ENCODE peak calls at places on chromosome 11, in six cellular contexts. One of them, this sample, is unnamed.

GRCh38 chr11:63888170-63889086 is 28.5 kb downstream of the RCOR2 start:
- DNase-seq in activated T-cell treated with anti-CD3 and anti-CD28 coated beads, Interleukin-2, amount 50 U/mL, for 24 hours: peak
- DNase-seq in GM19239: no peak
- DNase-seq in cardiac fibroblast: peak
- DNase-seq in M059J: peak
- DNase-seq in activated CD4-positive, alpha-beta T cell treated with anti-CD3 and anti-CD28 coated beads for 36 hours: peak
- DNase-seq in this sample: peak

GRCh38 chr11:27812341-27812740 is 112.1 kb upstream of the BDNF start:
- DNase-seq in activated CD4-positive, alpha-beta T cell treated with anti-CD3 and anti-CD28 coated beads for 36 hours: no peak
- DNase-seq in M059J: peak
- DNase-seq in GM19239: no peak
- DNase-seq in activated T-cell treated with anti-CD3 and anti-CD28 coated beads, Interleukin-2, amount 50 U/mL, for 24 hours: no peak
- DNase-seq in cardiac fibroblast: no peak
- DNase-seq in this sample: no peak

GRCh38 chr11:11279956-11280689 is 72.9 kb downstream of the CSNK2A3 start:
- DNase-seq in activated T-cell treated with anti-CD3 and anti-CD28 coated beads, Interleukin-2, amount 50 U/mL, for 24 hours: no peak
- DNase-seq in GM19239: no peak
- DNase-seq in activated CD4-positive, alpha-beta T cell treated with anti-CD3 and anti-CD28 coated beads for 36 hours: peak
- DNase-seq in M059J: peak
- DNase-seq in cardiac fibroblast: peak
- DNase-seq in this sample: no peak

GRCh38 chr11:122720482-122720881 is 65.0 kb downstream of the UBASH3B start:
- DNase-seq in cardiac fibroblast: peak
- DNase-seq in activated CD4-positive, alpha-beta T cell treated with anti-CD3 and anti-CD28 coated beads for 36 hours: no peak
- DNase-seq in M059J: peak
- DNase-seq in GM19239: no peak
- DNase-seq in activated T-cell treated with anti-CD3 and anti-CD28 coated beads, Interleukin-2, amount 50 U/mL, for 24 hours: no peak
- DNase-seq in this sample: peak

GRCh38 chr11:112570335-112570734 is 309.7 kb upstream of the PLET1 start:
- DNase-seq in activated CD4-positive, alpha-beta T cell treated with anti-CD3 and anti-CD28 coated beads for 36 hours: no peak
- DNase-seq in cardiac fibroblast: no peak
- DNase-seq in M059J: no peak
- DNase-seq in activated T-cell treated with anti-CD3 and anti-CD28 coated beads, Interleukin-2, amount 50 U/mL, for 24 hours: no peak
- DNase-seq in GM19239: no peak
- DNase-seq in this sample: no peak

GRCh38 chr11:19632435-19632834 is 80.2 kb upstream of the NAV2 start:
- DNase-seq in cardiac fibroblast: peak
- DNase-seq in M059J: peak
- DNase-seq in activated CD4-positive, alpha-beta T cell treated with anti-CD3 and anti-CD28 coated beads for 36 hours: no peak
- DNase-seq in activated T-cell treated with anti-CD3 and anti-CD28 coated beads, Interleukin-2, amount 50 U/mL, for 24 hours: no peak
- DNase-seq in GM19239: no peak
- DNase-seq in this sample: peak

GRCh38 chr11:65151500-65151899 is 17.2 kb upstream of the SYVN1 start:
- DNase-seq in GM19239: no peak
- DNase-seq in M059J: no peak
- DNase-seq in cardiac fibroblast: no peak
- DNase-seq in activated T-cell treated with anti-CD3 and anti-CD28 coated beads, Interleukin-2, amount 50 U/mL, for 24 hours: no peak
- DNase-seq in activated CD4-positive, alpha-beta T cell treated with anti-CD3 and anti-CD28 coated beads for 36 hours: no peak
- DNase-seq in this sample: no peak

GRCh38 chr11:101974255-101974654 is 57.9 kb upstream of the ANGPTL5 start:
- DNase-seq in activated CD4-positive, alpha-beta T cell treated with anti-CD3 and anti-CD28 coated beads for 36 hours: no peak
- DNase-seq in activated T-cell treated with anti-CD3 and anti-CD28 coated beads, Interleukin-2, amount 50 U/mL, for 24 hours: no peak
- DNase-seq in cardiac fibroblast: peak
- DNase-seq in M059J: peak
- DNase-seq in GM19239: no peak
- DNase-seq in this sample: no peak

GRCh38 chr11:44561275-44561781 is 4.1 kb upstream of the CD82 start:
- DNase-seq in activated T-cell treated with anti-CD3 and anti-CD28 coated beads, Interleukin-2, amount 50 U/mL, for 24 hours: no peak
- DNase-seq in cardiac fibroblast: no peak
- DNase-seq in activated CD4-positive, alpha-beta T cell treated with anti-CD3 and anti-CD28 coated beads for 36 hours: no peak
- DNase-seq in M059J: peak
- DNase-seq in GM19239: no peak
- DNase-seq in this sample: peak

GRCh38 chr11:727859-728748 is 19.2 kb upstream of the TALDO1 start:
- DNase-seq in GM19239: peak
- DNase-seq in M059J: peak
- DNase-seq in cardiac fibroblast: peak
- DNase-seq in activated T-cell treated with anti-CD3 and anti-CD28 coated beads, Interleukin-2, amount 50 U/mL, for 24 hours: peak
- DNase-seq in activated CD4-positive, alpha-beta T cell treated with anti-CD3 and anti-CD28 coated beads for 36 hours: peak
- DNase-seq in this sample: peak

GRCh38 chr11:94521684-94522083 is 9.4 kb downstream of the C11orf97 start:
- DNase-seq in activated CD4-positive, alpha-beta T cell treated with anti-CD3 and anti-CD28 coated beads for 36 hours: no peak
- DNase-seq in GM19239: no peak
- DNase-seq in M059J: peak
- DNase-seq in cardiac fibroblast: peak
- DNase-seq in activated T-cell treated with anti-CD3 and anti-CD28 coated beads, Interleukin-2, amount 50 U/mL, for 24 hours: no peak
- DNase-seq in this sample: no peak

GRCh38 chr11:60859616-60860250 is 4.0 kb upstream of the PTGDR2 start:
- DNase-seq in M059J: no peak
- DNase-seq in activated CD4-positive, alpha-beta T cell treated with anti-CD3 and anti-CD28 coated beads for 36 hours: no peak
- DNase-seq in GM19239: no peak
- DNase-seq in cardiac fibroblast: no peak
- DNase-seq in activated T-cell treated with anti-CD3 and anti-CD28 coated beads, Interleukin-2, amount 50 U/mL, for 24 hours: no peak
- DNase-seq in this sample: no peak

GRCh38 chr11:110182886-110183285 is 89.7 kb downstream of the ZC3H12C start:
- DNase-seq in GM19239: no peak
- DNase-seq in cardiac fibroblast: no peak
- DNase-seq in activated CD4-positive, alpha-beta T cell treated with anti-CD3 and anti-CD28 coated beads for 36 hours: no peak
- DNase-seq in activated T-cell treated with anti-CD3 and anti-CD28 coated beads, Interleukin-2, amount 50 U/mL, for 24 hours: no peak
- DNase-seq in M059J: peak
- DNase-seq in this sample: peak

GRCh38 chr11:65419773-65420481 is 2.7 kb upstream of the NEAT1 start:
- DNase-seq in GM19239: no peak
- DNase-seq in activated T-cell treated with anti-CD3 and anti-CD28 coated beads, Interleukin-2, amount 50 U/mL, for 24 hours: peak
- DNase-seq in activated CD4-positive, alpha-beta T cell treated with anti-CD3 and anti-CD28 coated beads for 36 hours: peak
- DNase-seq in M059J: peak
- DNase-seq in cardiac fibroblast: peak
- DNase-seq in this sample: peak

GRCh38 chr11:62269654-62270278 is at the start of gene SCGB2A2:
- DNase-seq in activated T-cell treated with anti-CD3 and anti-CD28 coated beads, Interleukin-2, amount 50 U/mL, for 24 hours: no peak
- DNase-seq in cardiac fibroblast: no peak
- DNase-seq in activated CD4-positive, alpha-beta T cell treated with anti-CD3 and anti-CD28 coated beads for 36 hours: no peak
- DNase-seq in M059J: peak
- DNase-seq in GM19239: no peak
- DNase-seq in this sample: peak

GRCh38 chr11:125072210-125072960 is 9.3 kb downstream of the SLC37A2 start:
- DNase-seq in M059J: no peak
- DNase-seq in activated CD4-positive, alpha-beta T cell treated with anti-CD3 and anti-CD28 coated beads for 36 hours: no peak
- DNase-seq in GM19239: peak
- DNase-seq in activated T-cell treated with anti-CD3 and anti-CD28 coated beads, Interleukin-2, amount 50 U/mL, for 24 hours: no peak
- DNase-seq in cardiac fibroblast: no peak
- DNase-seq in this sample: no peak

GRCh38 chr11:65524747-65525658 is at the start of gene SCYL1:
- DNase-seq in M059J: peak
- DNase-seq in GM19239: peak
- DNase-seq in activated CD4-positive, alpha-beta T cell treated with anti-CD3 and anti-CD28 coated beads for 36 hours: peak
- DNase-seq in activated T-cell treated with anti-CD3 and anti-CD28 coated beads, Interleukin-2, amount 50 U/mL, for 24 hours: peak
- DNase-seq in cardiac fibroblast: peak
- DNase-seq in this sample: peak

GRCh38 chr11:130580372-130580771 is 131.9 kb downstream of the ADAMTS15 start:
- DNase-seq in cardiac fibroblast: peak
- DNase-seq in activated CD4-positive, alpha-beta T cell treated with anti-CD3 and anti-CD28 coated beads for 36 hours: no peak
- DNase-seq in M059J: peak
- DNase-seq in activated T-cell treated with anti-CD3 and anti-CD28 coated beads, Interleukin-2, amount 50 U/mL, for 24 hours: no peak
- DNase-seq in GM19239: no peak
- DNase-seq in this sample: peak

GRCh38 chr11:108498046-108498815 is at the start of gene POGLUT3:
- DNase-seq in cardiac fibroblast: peak
- DNase-seq in activated CD4-positive, alpha-beta T cell treated with anti-CD3 and anti-CD28 coated beads for 36 hours: peak
- DNase-seq in M059J: peak
- DNase-seq in activated T-cell treated with anti-CD3 and anti-CD28 coated beads, Interleukin-2, amount 50 U/mL, for 24 hours: peak
- DNase-seq in GM19239: peak
- DNase-seq in this sample: no peak

GRCh38 chr11:126477526-126478275 is 122.2 kb downstream of the ST3GAL4 start:
- DNase-seq in M059J: no peak
- DNase-seq in activated T-cell treated with anti-CD3 and anti-CD28 coated beads, Interleukin-2, amount 50 U/mL, for 24 hours: peak
- DNase-seq in activated CD4-positive, alpha-beta T cell treated with anti-CD3 and anti-CD28 coated beads for 36 hours: peak
- DNase-seq in GM19239: no peak
- DNase-seq in cardiac fibroblast: no peak
- DNase-seq in this sample: no peak

GRCh38 chr11:24779791-24780190 is 282.9 kb downstream of the LUZP2 start:
- DNase-seq in cardiac fibroblast: peak
- DNase-seq in GM19239: no peak
- DNase-seq in activated CD4-positive, alpha-beta T cell treated with anti-CD3 and anti-CD28 coated beads for 36 hours: no peak
- DNase-seq in activated T-cell treated with anti-CD3 and anti-CD28 coated beads, Interleukin-2, amount 50 U/mL, for 24 hours: no peak
- DNase-seq in M059J: no peak
- DNase-seq in this sample: no peak

GRCh38 chr11:8372641-8373381 is 109.1 kb upstream of the LMO1 start:
- DNase-seq in activated CD4-positive, alpha-beta T cell treated with anti-CD3 and anti-CD28 coated beads for 36 hours: no peak
- DNase-seq in M059J: no peak
- DNase-seq in GM19239: no peak
- DNase-seq in cardiac fibroblast: no peak
- DNase-seq in activated T-cell treated with anti-CD3 and anti-CD28 coated beads, Interleukin-2, amount 50 U/mL, for 24 hours: no peak
- DNase-seq in this sample: no peak

GRCh38 chr11:110130642-110131238 is 37.5 kb downstream of the ZC3H12C start:
- DNase-seq in M059J: no peak
- DNase-seq in cardiac fibroblast: peak
- DNase-seq in activated CD4-positive, alpha-beta T cell treated with anti-CD3 and anti-CD28 coated beads for 36 hours: no peak
- DNase-seq in GM19239: no peak
- DNase-seq in activated T-cell treated with anti-CD3 and anti-CD28 coated beads, Interleukin-2, amount 50 U/mL, for 24 hours: no peak
- DNase-seq in this sample: peak

GRCh38 chr11:35688023-35688422 is 25.4 kb downstream of the TRIM44 start:
- DNase-seq in GM19239: no peak
- DNase-seq in M059J: peak
- DNase-seq in activated T-cell treated with anti-CD3 and anti-CD28 coated beads, Interleukin-2, amount 50 U/mL, for 24 hours: no peak
- DNase-seq in cardiac fibroblast: peak
- DNase-seq in activated CD4-positive, alpha-beta T cell treated with anti-CD3 and anti-CD28 coated beads for 36 hours: no peak
- DNase-seq in this sample: peak

GRCh38 chr11:57781529-57781943 is 19.9 kb downstream of the CTNND1 start:
- DNase-seq in GM19239: no peak
- DNase-seq in cardiac fibroblast: peak
- DNase-seq in M059J: no peak
- DNase-seq in activated CD4-positive, alpha-beta T cell treated with anti-CD3 and anti-CD28 coated beads for 36 hours: no peak
- DNase-seq in activated T-cell treated with anti-CD3 and anti-CD28 coated beads, Interleukin-2, amount 50 U/mL, for 24 hours: no peak
- DNase-seq in this sample: peak

GRCh38 chr11:131737357-131737756 is 366.9 kb downstream of the NTM start:
- DNase-seq in activated CD4-positive, alpha-beta T cell treated with anti-CD3 and anti-CD28 coated beads for 36 hours: no peak
- DNase-seq in cardiac fibroblast: peak
- DNase-seq in GM19239: no peak
- DNase-seq in M059J: no peak
- DNase-seq in activated T-cell treated with anti-CD3 and anti-CD28 coated beads, Interleukin-2, amount 50 U/mL, for 24 hours: no peak
- DNase-seq in this sample: no peak

GRCh38 chr11:61598886-61599868 is 18.3 kb upstream of the SYT7 start:
- DNase-seq in cardiac fibroblast: peak
- DNase-seq in GM19239: no peak
- DNase-seq in activated T-cell treated with anti-CD3 and anti-CD28 coated beads, Interleukin-2, amount 50 U/mL, for 24 hours: no peak
- DNase-seq in M059J: peak
- DNase-seq in activated CD4-positive, alpha-beta T cell treated with anti-CD3 and anti-CD28 coated beads for 36 hours: no peak
- DNase-seq in this sample: no peak

GRCh38 chr11:122963981-122964380 is 17.7 kb downstream of the BSX start:
- DNase-seq in activated T-cell treated with anti-CD3 and anti-CD28 coated beads, Interleukin-2, amount 50 U/mL, for 24 hours: no peak
- DNase-seq in cardiac fibroblast: no peak
- DNase-seq in GM19239: no peak
- DNase-seq in M059J: no peak
- DNase-seq in activated CD4-positive, alpha-beta T cell treated with anti-CD3 and anti-CD28 coated beads for 36 hours: no peak
- DNase-seq in this sample: peak

GRCh38 chr11:106601637-106602297 is 416.5 kb downstream of the GUCY1A2 start:
- DNase-seq in GM19239: no peak
- DNase-seq in activated CD4-positive, alpha-beta T cell treated with anti-CD3 and anti-CD28 coated beads for 36 hours: no peak
- DNase-seq in activated T-cell treated with anti-CD3 and anti-CD28 coated beads, Interleukin-2, amount 50 U/mL, for 24 hours: no peak
- DNase-seq in cardiac fibroblast: no peak
- DNase-seq in M059J: no peak
- DNase-seq in this sample: no peak

GRCh38 chr11:70577258-70577603 is 178.9 kb downstream of the CTTN start:
- DNase-seq in cardiac fibroblast: no peak
- DNase-seq in M059J: no peak
- DNase-seq in activated CD4-positive, alpha-beta T cell treated with anti-CD3 and anti-CD28 coated beads for 36 hours: no peak
- DNase-seq in activated T-cell treated with anti-CD3 and anti-CD28 coated beads, Interleukin-2, amount 50 U/mL, for 24 hours: peak
- DNase-seq in GM19239: no peak
- DNase-seq in this sample: no peak

GRCh38 chr11:11967669-11968510 is 40.5 kb downstream of the DKK3 start:
- DNase-seq in activated T-cell treated with anti-CD3 and anti-CD28 coated beads, Interleukin-2, amount 50 U/mL, for 24 hours: no peak
- DNase-seq in GM19239: no peak
- DNase-seq in activated CD4-positive, alpha-beta T cell treated with anti-CD3 and anti-CD28 coated beads for 36 hours: no peak
- DNase-seq in M059J: no peak
- DNase-seq in cardiac fibroblast: no peak
- DNase-seq in this sample: no peak

GRCh38 chr11:50333861-50334260 is 301.2 kb downstream of the OR4C45 start:
- DNase-seq in GM19239: no peak
- DNase-seq in activated CD4-positive, alpha-beta T cell treated with anti-CD3 and anti-CD28 coated beads for 36 hours: no peak
- DNase-seq in M059J: no peak
- DNase-seq in cardiac fibroblast: no peak
- DNase-seq in activated T-cell treated with anti-CD3 and anti-CD28 coated beads, Interleukin-2, amount 50 U/mL, for 24 hours: no peak
- DNase-seq in this sample: no peak

GRCh38 chr11:13038366-13038765 is 29.2 kb downstream of the RASSF10 start:
- DNase-seq in activated T-cell treated with anti-CD3 and anti-CD28 coated beads, Interleukin-2, amount 50 U/mL, for 24 hours: no peak
- DNase-seq in activated CD4-positive, alpha-beta T cell treated with anti-CD3 and anti-CD28 coated beads for 36 hours: no peak
- DNase-seq in cardiac fibroblast: no peak
- DNase-seq in GM19239: no peak
- DNase-seq in M059J: peak
- DNase-seq in this sample: peak

This sample was measured in mammary epithelial cell.